ENCODE peak calls at places on chromosomes 13 and 19, in ten cellular contexts. N is heart left ventricle, Y is sigmoid colon, I is ovary, W is esophagus muscularis mucosa, T is body of pancreas, A is adrenal gland, S is IMR-90, Z is testis, X is esophagus squamous epithelium. B is an unnamed sample.

GRCh38 chr13:30629527-30629926 is 11.8 kb downstream of the USPL1 start:
- DNase-seq in N (no peak), Y (no peak), I (no peak), W (no peak), T (no peak), A (no peak), S (no peak), Z (no peak), X (no peak), B (no peak)

GRCh38 chr13:110131424-110131823 is 175.5 kb downstream of the COL4A1 start:
- DNase-seq in N (no peak), Y (peak; percentile 57), I (no peak), W (peak; percentile 91), T (no peak), A (no peak), S (no peak), Z (no peak), X (no peak), B (peak; percentile 76)

GRCh38 chr13:77916481-77916880 is 2.1 kb downstream of the EDNRB start:
- DNase-seq in N (no peak), Y (no peak), I (no peak), W (no peak), T (no peak), A (no peak), S (no peak), Z (no peak), X (no peak), B (no peak)

GRCh38 chr13:50629497-50629896 is 214.0 kb downstream of the DLEU7 start:
- DNase-seq in N (no peak), Y (no peak), I (no peak), W (no peak), T (no peak), A (no peak), S (no peak), Z (no peak), X (no peak), B (no peak)

GRCh38 chr19:14505488-14506239 is 9.7 kb upstream of the GIPC1 start:
- DNase-seq in N (no peak), Y (no peak), I (no peak), W (no peak), T (peak; percentile 63), A (no peak), S (peak; percentile 76), Z (no peak), X (no peak), B (peak; percentile 54)

GRCh38 chr19:11324748-11325389 is 14.6 kb downstream of the RAB3D start:
- DNase-seq in N (no peak), Y (no peak), I (no peak), W (no peak), T (no peak), A (no peak), S (no peak), Z (no peak), X (no peak), B (no peak)

GRCh38 chr13:67299731-67300130 is 69.6 kb upstream of the PCDH9 start:
- DNase-seq in N (no peak), Y (no peak), I (no peak), W (no peak), T (no peak), A (no peak), S (peak; percentile 38), Z (no peak), X (no peak), B (no peak)

GRCh38 chr19:55279773-55280643 is at the start of gene HSPBP1:
- DNase-seq in N (peak; percentile 93), Y (peak; percentile 98), I (peak; percentile 94), W (peak; percentile 98), T (peak; percentile 97), A (peak; percentile 92), S (peak; percentile 91), Z (peak; percentile 94), X (peak; percentile 68), B (peak; percentile 98)

GRCh38 chr13:35741657-35742056 is 265.2 kb upstream of the MAB21L1 start:
- DNase-seq in N (no peak), Y (no peak), I (no peak), W (peak; percentile 60), T (no peak), A (no peak), S (no peak), Z (no peak), X (no peak), B (no peak)

DNA sequence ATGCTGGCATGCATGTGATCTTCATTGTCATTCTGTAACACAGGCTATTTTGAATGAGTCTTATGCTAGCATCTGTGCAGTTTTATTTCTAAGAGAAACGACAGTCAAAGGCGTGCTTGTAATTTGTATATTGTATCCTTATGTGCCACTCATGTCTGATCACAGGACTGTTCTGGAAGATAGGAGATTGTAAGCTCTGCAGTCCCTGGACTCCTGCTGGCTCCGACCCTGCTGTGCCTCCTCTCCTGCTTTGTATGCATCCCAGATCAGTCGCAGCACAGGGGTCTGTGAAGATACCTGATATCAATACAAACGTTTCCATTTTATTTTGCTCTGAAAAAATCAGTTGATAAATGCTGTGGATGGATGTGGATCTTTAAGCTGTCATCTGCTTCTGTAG is 653.1 kb downstream of the LIG4 start:
- DNase-seq in N (no peak), Y (no peak), I (no peak), W (no peak), T (no peak), A (no peak), S (no peak), Z (no peak), X (no peak), B (no peak)
- TF ChIP-seq CTCF in N (no peak), Y (no peak), I (no peak), W (no peak), T (no peak), A (no peak), S (no peak), Z (no peak), X (no peak), B (no peak)

GRCh38 chr19:50357178-50358100 is 8.0 kb downstream of the NAPSA start:
- DNase-seq in N (peak; percentile 76), Y (peak; percentile 90), I (peak; percentile 75), W (peak; percentile 94), T (peak; percentile 86), A (peak; percentile 44), S (peak; percentile 41), Z (peak; percentile 89), X (peak; percentile 28), B (peak; percentile 96)

GRCh38 chr19:50356691-50357177 is 8.7 kb downstream of the NAPSA start:
- DNase-seq in N (no peak), Y (no peak), I (no peak), W (no peak), T (no peak), A (no peak), S (no peak), Z (no peak), X (no peak), B (no peak)

GRCh38 chr19:50359432-50359818 is 6.0 kb downstream of the NAPSA start:
- DNase-seq in N (no peak), Y (no peak), I (no peak), W (no peak), T (no peak), A (no peak), S (no peak), Z (no peak), X (no peak), B (no peak)

GRCh38 chr19:50361290-50362029 is 4.0 kb downstream of the NAPSA start:
- DNase-seq in N (no peak), Y (no peak), I (no peak), W (no peak), T (no peak), A (no peak), S (no peak), Z (no peak), X (no peak), B (no peak)

DNA sequence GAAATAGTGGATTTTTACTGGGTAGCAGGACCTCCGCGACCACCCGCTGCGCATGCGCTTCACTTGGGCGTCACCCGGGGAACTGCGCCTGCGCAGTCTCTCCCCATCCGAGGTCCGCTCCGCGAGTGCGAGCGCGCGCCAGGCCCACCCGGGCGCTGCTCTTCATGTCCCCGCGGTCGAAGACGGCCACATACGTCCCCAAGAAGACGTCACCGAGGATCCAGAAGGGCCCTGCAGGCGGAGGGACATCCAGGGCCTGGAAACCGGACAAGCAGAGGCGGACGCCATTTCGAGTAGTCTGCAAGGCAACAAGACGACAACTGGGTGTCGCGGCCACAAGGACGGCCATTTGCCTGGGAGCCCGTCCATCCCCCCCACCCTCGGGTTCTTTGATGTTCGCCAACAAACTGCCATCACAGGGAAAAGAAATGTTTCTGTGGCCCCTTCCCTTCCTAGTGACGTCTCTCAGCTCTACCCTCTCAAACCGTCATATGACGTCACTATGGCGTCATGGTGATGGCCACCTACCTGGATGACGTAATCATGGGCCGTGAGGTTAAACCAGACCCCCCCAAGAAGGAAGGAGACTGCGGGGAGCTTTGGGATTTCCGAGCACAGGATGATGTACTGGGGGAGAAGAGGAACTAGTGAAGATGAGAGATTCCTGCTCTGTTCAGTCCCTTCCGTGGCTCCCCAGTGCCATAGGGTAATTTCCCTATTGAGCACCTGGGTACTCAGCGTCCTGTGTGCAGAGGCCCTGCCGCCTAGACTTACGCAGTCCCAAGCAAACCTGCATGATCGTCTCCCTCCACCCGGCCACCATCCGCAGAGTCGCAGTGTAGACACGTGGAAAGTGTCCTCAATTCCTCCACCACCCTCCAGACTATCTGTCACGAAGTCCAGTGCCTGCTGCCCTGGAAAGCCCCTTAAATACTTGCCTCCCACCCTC is 6.7 kb downstream of the NAPSA start:
- DNase-seq in N (peak; percentile 81), Y (peak; percentile 77), I (peak; percentile 83), W (no peak), T (peak; percentile 80), A (no peak), S (peak; percentile 20), Z (peak; percentile 69), X (no peak), B (no peak)
- TF ChIP-seq POLR2A in N (no peak), Y (peak; percentile 12), I (peak; percentile 47), W (no peak), T (no peak), A (peak; percentile 41), S (no peak), Z (no peak), X (no peak), B (no peak)

GRCh38 chr19:10217085-10217484 is 14.0 kb downstream of the S1PR2 start:
- DNase-seq in N (no peak), Y (no peak), I (no peak), W (no peak), T (no peak), A (no peak), S (no peak), Z (no peak), X (no peak), B (no peak)
- TF ChIP-seq CTCF in N (no peak), Y (no peak), I (no peak), W (no peak), T (no peak), A (no peak), S (no peak), Z (no peak), X (no peak), B (no peak)

DNA sequence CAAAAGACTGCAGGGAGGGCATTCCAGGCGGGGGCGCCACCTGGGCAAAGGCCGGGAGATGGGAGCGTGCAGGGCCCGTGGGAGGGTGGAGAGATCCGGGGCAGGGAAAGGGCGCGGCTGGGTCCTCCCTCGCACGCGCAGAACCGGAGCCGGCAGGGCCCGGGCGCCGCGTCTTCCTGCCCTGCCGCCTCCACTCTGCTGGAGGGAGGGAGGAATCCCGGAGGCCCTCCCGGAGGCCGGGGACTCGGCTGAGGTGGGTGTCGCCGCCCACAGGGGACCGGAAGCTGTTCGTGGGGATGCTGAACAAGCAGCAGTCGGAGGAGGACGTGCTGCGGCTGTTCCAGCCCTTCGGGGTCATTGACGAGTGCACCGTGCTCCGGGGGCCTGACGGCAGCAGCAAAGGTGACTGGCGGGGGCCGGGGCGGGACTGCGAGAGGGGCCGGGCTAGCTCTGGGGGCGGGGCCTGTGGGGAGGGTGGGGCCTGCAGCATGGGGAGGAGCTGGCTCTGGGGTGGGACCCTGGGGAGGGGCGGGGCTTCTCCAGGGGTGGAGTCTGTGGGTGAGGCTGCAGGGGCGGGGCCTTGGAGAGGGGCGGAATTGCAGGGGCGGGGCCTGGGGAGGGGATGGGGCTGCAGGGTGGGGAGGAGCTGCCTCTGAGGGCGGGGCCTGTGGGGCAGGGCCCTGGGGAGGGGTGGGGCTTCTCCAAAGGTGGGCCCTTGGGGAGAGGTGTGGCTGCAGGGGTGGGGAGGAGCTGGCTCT is 51.3 kb downstream of the CELF5 start:
- DNase-seq in N (peak; percentile 51), Y (no peak), I (peak; percentile 65), W (no peak), T (peak; percentile 87), A (peak; percentile 65), S (peak; percentile 60), Z (peak; percentile 87), X (no peak), B (peak; percentile 56)
- TF ChIP-seq POLR2A in N (no peak), Y (no peak), I (no peak), W (no peak), T (no peak), A (no peak), S (no peak), Z (no peak), X (no peak), B (no peak)